ENCODE peak calls at places on chromosomes 5 and 9, in five cellular contexts. E, U, V, R and X are unnamed samples.

GRCh38 chr9:116700882-116701836 is 14.1 kb downstream of the TRIM32 start:
- DNase-seq in V (no peak), R (no peak), U (no peak), E (no peak), X (no peak)

GRCh38 chr9:21317956-21318923 is 13.1 kb upstream of the IFNA5 start:
- DNase-seq in V (peak; percentile 13), R (peak; percentile 65), E (peak; percentile 67), U (no peak), X (peak; percentile 27)

GRCh38 chr9:112168197-112168596 is 6.9 kb downstream of the SUSD1 start:
- DNase-seq in V (no peak), R (no peak), E (no peak), U (no peak), X (no peak)

GRCh38 chr5:55188656-55189380 is 15.8 kb upstream of the CDC20B start:
- DNase-seq in U (no peak), R (no peak), E (no peak), V (no peak), X (no peak)

GRCh38 chr5:132813599-132814440 is 718 bp downstream of the SOWAHA start:
- DNase-seq in U (no peak), R (no peak), V (no peak), E (no peak), X (no peak)

GRCh38 chr9:77587851-77588250 is 60.3 kb downstream of the GNA14 start:
- DNase-seq in U (no peak), R (no peak), V (no peak), E (no peak), X (no peak)

GRCh38 chr5:29853711-29854110 is 1339.8 kb upstream of the CDH6 start:
- DNase-seq in V (no peak), R (no peak), E (no peak), U (no peak), X (peak; percentile 27)

GRCh38 chr5:108700928-108701327 is 46.8 kb upstream of the FER start:
- DNase-seq in R (no peak), V (no peak), E (no peak), U (no peak), X (no peak)

GRCh38 chr9:117825609-117826347 is 121.6 kb downstream of the TLR4 start:
- DNase-seq in U (peak; percentile 14), V (peak; percentile 22), E (no peak), R (no peak), X (no peak)

GRCh38 chr5:172607213-172607793 is 33.8 kb upstream of the NEURL1B start:
- DNase-seq in E (peak; percentile 70), R (peak; percentile 16), V (no peak), U (no peak), X (peak; percentile 98)

GRCh38 chr9:87671478-87671877 is 54.4 kb upstream of the CTSL start:
- DNase-seq in E (no peak), U (no peak), V (no peak), R (no peak), X (no peak)

GRCh38 chr5:96459313-96460109 is 26.5 kb upstream of the PCSK1 start:
- DNase-seq in R (no peak), U (no peak), E (no peak), V (no peak), X (no peak)

GRCh38 chr9:109046346-109046745 is 33.0 kb upstream of the CTNNAL1 start:
- DNase-seq in V (no peak), E (no peak), R (no peak), U (no peak), X (no peak)

GRCh38 chr5:150377964-150378694 is 20.6 kb downstream of the TCOF1 start:
- DNase-seq in U (no peak), R (peak; percentile 85), E (peak; percentile 84), V (no peak), X (no peak)

GRCh38 chr5:147361441-147362175 is 126.8 kb downstream of the STK32A start:
- DNase-seq in V (no peak), E (no peak), R (no peak), U (no peak), X (no peak)

GRCh38 chr9:133950206-133950915 is 41.8 kb downstream of the VAV2 start:
- DNase-seq in E (peak; percentile 60), R (no peak), U (no peak), V (no peak), X (no peak)

GRCh38 chr5:71482132-71482531 is 26.7 kb downstream of the BDP1 start:
- DNase-seq in E (peak; percentile 73), R (peak; percentile 55), U (peak; percentile 20), V (no peak), X (peak; percentile 95)

GRCh38 chr5:120539471-120539870 is 75.4 kb downstream of the PRR16 start:
- DNase-seq in U (no peak), E (no peak), V (no peak), R (no peak), X (no peak)

GRCh38 chr5:8831251-8831650 is 714.6 kb downstream of the SEMA5A start:
- DNase-seq in R (no peak), U (no peak), E (no peak), V (no peak), X (no peak)

DNA sequence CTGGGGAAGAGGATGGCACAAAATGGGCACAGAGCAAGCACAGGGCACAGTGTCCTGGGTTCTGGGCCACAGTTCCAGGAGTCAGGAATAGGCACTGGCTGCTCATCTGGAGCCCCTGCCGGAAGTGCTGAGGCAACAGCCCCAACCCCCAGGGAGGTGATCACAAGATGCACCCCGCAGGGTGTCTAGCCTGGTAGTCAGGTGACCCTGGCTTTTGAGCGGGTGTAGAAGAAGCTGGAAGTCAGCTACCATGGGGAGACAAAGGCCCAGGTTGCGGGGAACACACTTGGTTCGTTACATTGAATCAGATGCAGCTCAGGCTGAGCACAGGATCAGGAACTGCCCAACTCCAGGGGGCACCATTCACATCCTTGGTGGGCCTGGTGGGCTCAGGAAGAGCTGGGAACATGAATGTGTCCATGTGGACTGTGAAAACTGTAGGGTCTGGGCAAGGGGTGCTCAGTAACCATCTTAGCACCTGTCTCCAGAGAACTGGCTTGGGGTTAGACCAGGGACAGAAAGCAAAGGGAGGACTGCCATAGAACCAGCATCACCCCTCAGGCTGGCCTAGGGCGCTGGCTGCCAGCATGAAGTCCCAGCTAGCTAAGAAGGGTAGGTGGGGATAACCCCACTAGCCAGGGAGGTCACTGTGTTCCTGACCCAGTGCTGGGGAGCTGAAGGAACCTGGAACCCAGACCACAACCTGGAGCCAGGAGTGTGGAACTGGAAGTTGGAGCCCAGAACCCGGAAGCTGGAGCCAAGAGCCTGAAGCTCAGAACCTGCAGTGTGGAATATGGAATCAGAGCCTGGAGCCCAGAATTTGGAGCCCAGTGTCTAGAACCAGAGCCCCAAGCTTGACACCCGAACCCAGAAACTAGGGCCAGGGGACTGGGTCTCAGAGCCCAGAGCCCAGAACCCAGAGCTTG is 6.1 kb upstream of the SLC34A1 start:
- DNase-seq in U (no peak), V (no peak), R (no peak), E (no peak), X (no peak)
- TF ChIP-seq CTCF in U (no peak), V (no peak), R (no peak), E (no peak), X (no peak)

DNA sequence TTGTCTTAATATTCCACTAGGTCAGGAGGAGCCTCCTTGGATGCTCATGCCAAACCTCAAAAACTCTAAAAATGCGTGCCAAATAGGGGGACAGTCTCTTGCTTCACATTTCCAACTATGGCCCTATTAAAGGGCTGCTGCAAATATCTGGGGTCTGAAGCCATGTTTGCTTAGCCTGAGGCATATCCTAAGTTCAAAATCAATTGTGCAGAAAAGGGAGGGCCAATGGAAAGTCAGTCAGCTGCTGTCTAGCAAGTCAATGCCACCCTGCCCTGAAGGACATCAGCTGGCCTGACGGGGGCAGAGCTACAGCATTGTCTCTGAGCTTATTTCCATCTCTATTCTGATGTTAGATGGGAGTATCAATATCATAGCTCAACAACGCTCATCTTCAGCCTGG is 93.6 kb downstream of the SH3TC2 start:
- DNase-seq in E (no peak), U (no peak), R (no peak), V (no peak), X (no peak)
- TF ChIP-seq CTCF in E (no peak), U (no peak), R (no peak), V (no peak), X (no peak)

DNA sequence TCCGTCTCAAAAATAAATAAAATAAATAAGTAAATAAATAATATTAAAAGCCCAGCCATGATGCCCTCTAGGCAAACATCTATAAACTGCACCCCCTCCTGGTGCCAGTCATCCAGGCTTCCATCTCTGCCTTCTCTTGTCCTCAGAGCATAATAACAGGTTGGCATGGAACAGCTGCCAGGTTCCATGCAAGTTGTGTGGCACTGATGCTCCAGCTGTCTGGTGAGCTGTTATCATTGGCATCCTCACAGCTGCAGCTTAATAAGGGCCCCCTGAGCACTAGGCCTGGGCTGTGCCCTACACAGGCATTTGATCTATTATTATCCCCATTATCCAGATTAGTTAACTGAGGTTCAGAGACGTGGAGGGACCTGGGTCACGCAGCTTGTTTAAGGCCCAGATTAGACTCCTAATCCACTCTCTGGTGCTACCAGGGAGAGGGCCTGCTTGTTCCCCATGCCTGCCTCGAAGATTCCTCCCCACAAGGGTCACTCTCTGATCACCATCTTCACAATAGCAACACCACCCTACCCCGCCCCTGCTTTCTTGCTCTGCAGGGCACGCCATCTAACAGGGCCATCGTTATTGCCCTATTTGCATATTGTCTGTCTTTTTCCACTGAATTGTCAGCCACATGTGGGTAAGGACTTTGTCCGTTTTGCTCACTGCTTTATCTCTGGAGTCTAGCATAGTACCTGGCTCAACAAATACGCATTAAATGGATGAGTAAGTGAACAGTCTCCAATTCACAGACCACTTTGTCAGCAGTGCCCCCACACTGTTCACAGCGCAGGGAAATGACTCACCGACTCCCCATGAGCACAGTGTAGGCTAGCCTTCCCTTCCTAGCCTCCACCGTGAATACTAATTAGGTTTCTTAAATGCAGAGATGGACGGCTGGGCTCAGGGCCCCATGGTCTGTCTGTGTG is 1.5 kb upstream of the DNM1 start:
- DNase-seq in R (no peak), E (no peak), U (peak; percentile 13), V (no peak), X (no peak)
- TF ChIP-seq CTCF in R (no peak), E (no peak), U (no peak), V (no peak), X (no peak)

DNA sequence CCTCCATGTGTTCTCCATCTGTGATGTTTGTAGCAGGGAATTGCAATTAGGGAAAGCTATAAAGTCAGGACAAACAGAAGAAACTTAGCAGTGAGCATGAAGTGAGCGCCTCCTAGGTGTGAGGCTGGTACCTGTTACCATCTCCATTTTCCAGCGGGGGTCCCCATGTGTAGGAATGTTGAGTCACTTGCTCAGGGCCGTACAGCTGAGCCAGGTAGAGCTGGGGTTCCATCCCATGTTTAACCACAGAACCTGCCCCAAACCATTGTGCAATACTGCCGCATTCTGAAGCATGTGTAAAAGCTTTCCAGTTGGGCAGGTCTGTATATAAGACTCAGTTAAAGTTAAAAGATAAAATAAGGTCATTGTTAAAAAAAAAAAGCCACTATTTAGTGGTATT is 62.7 kb downstream of the NDFIP1 start:
- DNase-seq in R (no peak), E (no peak), V (no peak), U (no peak), X (peak; percentile 19)
- TF ChIP-seq CTCF in R (no peak), E (no peak), V (no peak), U (no peak), X (peak; percentile 20)